ENCODE peak calls at places on chromosomes 5 and 9, in nine cellular contexts. X is ovary; O is CD4-positive, CD25-positive, alpha-beta regulatory T cell; G is cardiac muscle cell; J is heart right ventricle; R is colonic mucosa; D is endodermal cell; C is left ventricle myocardium inferior; Q is IMR-90. T is an unnamed sample.
A peak's percentile ranks its signal among the peaks of the same experiment; 100 is the strongest.

GRCh38 chr9:115058684-115059315 is 59.2 kb downstream of the TNC start:
- DNase-seq in Q (peak; percentile 83), O (no peak), C (no peak), D (no peak), G (peak; percentile 76), R (no peak), J (no peak), X (no peak), T (no peak)

GRCh38 chr9:117365438-117365837 is 49.4 kb downstream of the ASTN2 start:
- DNase-seq in G (no peak), C (no peak), Q (no peak), J (no peak), X (no peak), D (no peak), O (no peak), R (no peak), T (no peak)

GRCh38 chr5:73507062-73507461 is 8.8 kb downstream of the BTF3 start:
- DNase-seq in G (peak; percentile 61), R (no peak), C (no peak), X (no peak), J (no peak), Q (no peak), O (no peak), D (no peak), T (no peak)

GRCh38 chr5:55601209-55601618 is 66.5 kb upstream of the PLPP1 start:
- DNase-seq in D (no peak), Q (peak; percentile 61), O (no peak), G (peak; percentile 79), C (peak; percentile 80), X (peak; percentile 61), J (peak; percentile 90), R (peak; percentile 89), T (peak; percentile 95)

GRCh38 chr9:137129089-137129455 is 9.9 kb upstream of the GRIN1 start:
- DNase-seq in O (no peak), X (no peak), D (peak; percentile 67), R (peak; percentile 33), C (no peak), G (peak; percentile 35), Q (peak; percentile 25), J (no peak), T (no peak)

GRCh38 chr9:20217596-20217995 is 404.7 kb downstream of the MLLT3 start:
- DNase-seq in C (no peak), Q (no peak), X (no peak), D (no peak), G (no peak), R (no peak), O (no peak), J (no peak), T (no peak)

GRCh38 chr9:100428871-100429654 is 2.1 kb downstream of the MSANTD3 start:
- DNase-seq in C (no peak), D (no peak), J (peak; percentile 17), G (peak; percentile 98), R (no peak), X (peak; percentile 38), O (no peak), Q (peak; percentile 100), T (peak; percentile 64)

GRCh38 chr5:124650960-124651662 is 95.3 kb downstream of the ZNF608 start:
- DNase-seq in C (no peak), Q (peak; percentile 84), X (no peak), J (peak; percentile 67), R (no peak), D (no peak), G (peak; percentile 60), O (no peak), T (no peak)

GRCh38 chr9:131528186-131528585 is 2.9 kb downstream of the UCK1 start:
- DNase-seq in C (no peak), X (no peak), D (no peak), R (no peak), J (no peak), G (no peak), O (no peak), Q (no peak), T (no peak)

GRCh38 chr9:72554221-72554641 is 32.8 kb downstream of the TMC1 start:
- DNase-seq in J (no peak), O (no peak), C (no peak), G (peak; percentile 89), Q (peak; percentile 89), R (no peak), X (no peak), D (no peak), T (no peak)

DNA sequence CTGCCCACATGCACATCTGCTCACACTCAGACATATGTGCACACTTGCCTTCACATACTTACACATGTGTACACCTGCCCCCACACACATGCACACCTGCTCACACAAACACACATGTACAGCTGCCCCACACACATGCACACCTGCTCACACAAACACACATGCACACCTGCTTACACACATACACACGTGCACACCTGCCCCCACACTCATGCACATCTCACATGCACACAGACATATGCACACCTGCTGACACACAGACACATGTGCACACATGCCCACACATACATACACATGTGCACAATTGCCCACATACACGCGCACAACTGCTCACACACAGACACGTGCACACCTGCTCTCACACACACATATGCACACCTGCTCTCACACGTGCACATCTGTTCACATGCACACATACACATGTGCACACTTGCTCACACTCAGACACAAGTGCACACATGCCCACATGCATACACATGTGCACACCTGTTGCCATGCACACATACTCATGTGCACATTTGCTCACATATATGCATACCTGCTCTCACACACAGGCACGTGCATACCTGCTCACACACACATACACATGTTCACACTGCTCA is 147.8 kb upstream of the FOXD4L5 start:
- DNase-seq in J (no peak), D (no peak), O (no peak), Q (no peak), R (no peak), C (no peak), X (no peak), G (no peak), T (no peak)
- H3K9me3 ChIP-seq in J (no peaks in the 10 kb centered on the region), D (peaks cover 64% of the 10 kb centered on the region), O (no peaks in the 10 kb centered on the region), Q (peaks cover 21% of the 10 kb centered on the region), R (no peaks in the 10 kb centered on the region), C (no peaks in the 10 kb centered on the region), X (no peaks in the 10 kb centered on the region), G (no peaks in the 10 kb centered on the region), T (no peaks in the 10 kb centered on the region)

DNA sequence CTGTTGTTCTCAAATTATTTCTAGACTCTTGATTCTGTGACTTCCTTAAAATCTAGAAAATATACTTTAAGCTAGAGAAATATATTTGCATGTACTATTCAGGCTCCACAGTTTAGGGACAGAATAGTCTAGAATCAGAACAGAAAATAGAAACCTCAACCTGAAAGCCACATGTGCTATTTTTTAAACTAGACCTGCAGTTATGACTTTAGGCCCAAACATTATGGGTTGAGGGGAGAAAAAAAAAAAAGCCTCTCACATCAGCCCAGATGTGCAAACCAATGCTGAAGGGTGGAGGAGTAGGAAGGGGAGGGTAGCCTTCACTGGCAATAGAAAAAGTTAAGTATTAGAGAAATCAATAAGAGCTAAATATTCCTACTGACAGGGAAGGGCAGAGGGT is 35.7 kb downstream of the ELL2 start:
- DNase-seq in J (no peak), R (no peak), C (no peak), Q (no peak), O (no peak), D (no peak), G (no peak), X (no peak), T (no peak)
- H3K4me1 ChIP-seq in J (no peaks in the 10 kb centered on the region), R (no peaks in the 10 kb centered on the region), C (peaks cover 47% of the 10 kb centered on the region), Q (peaks cover 24% of the 10 kb centered on the region), O (no peaks in the 10 kb centered on the region), D (no peaks in the 10 kb centered on the region), G (peaks cover 26% of the 10 kb centered on the region), X (no peaks in the 10 kb centered on the region), T (peaks cover 22% of the 10 kb centered on the region)

GRCh38 chr5:123091258-123091987 is 2.4 kb downstream of the PRDM6 start:
- DNase-seq in C (no peak), O (no peak), J (no peak), X (no peak), G (no peak), R (no peak), Q (peak; percentile 15), D (no peak), T (no peak)
- H3K4me3 ChIP-seq in C (no peak overlapping the region), O (no peak overlapping the region), J (no peak overlapping the region), X (no peak overlapping the region), G (peak overlapping the region; percentile 69), R (peak overlapping the region; percentile 2), Q (peak overlapping the region; percentile 58), D (no peak overlapping the region), T (no peak overlapping the region)

DNA sequence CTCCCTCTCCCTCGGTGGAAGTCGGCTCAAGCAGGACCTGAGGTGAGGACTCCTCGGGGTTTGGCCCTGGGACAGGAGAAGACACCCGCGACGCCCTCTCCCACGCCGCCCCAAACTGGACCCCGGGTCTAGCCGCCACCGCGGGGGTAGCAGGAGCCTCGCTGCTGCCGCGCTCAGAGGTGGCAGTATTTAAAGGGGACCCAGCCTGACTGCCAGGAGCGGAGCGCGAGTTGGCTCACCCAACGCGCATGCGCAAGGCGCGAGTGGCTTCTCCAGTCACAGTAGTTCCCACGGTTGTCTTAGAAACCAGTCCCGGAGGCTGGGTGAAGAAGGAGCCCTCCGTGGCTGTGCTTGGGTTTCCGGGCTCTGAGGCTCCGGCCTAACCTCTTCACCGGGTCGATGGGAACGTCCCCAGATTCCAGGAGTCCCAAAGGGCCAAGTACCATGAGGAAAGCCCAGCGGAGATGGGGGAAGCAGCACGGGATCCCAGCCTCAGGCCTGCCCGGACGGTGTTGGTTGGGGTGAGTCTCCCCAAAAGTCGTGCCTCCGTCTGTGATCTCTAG is 477.8 kb downstream of the SPATA31A7 start:
- DNase-seq in C (no peak), R (no peak), J (no peak), O (no peak), D (no peak), X (no peak), G (no peak), Q (no peak), T (peak; percentile 50)
- H3K9me3 ChIP-seq in C (no peaks in the 10 kb centered on the region), R (no peaks in the 10 kb centered on the region), J (no peaks in the 10 kb centered on the region), O (no peaks in the 10 kb centered on the region), D (peaks cover 18% of the 10 kb centered on the region), X (no peaks in the 10 kb centered on the region), G (no peaks in the 10 kb centered on the region), Q (peaks cover 26% of the 10 kb centered on the region), T (no peaks in the 10 kb centered on the region)

GRCh38 chr5:30041291-30041690 is 1152.2 kb upstream of the CDH6 start:
- DNase-seq in D (no peak), C (no peak), X (no peak), J (no peak), G (no peak), O (no peak), Q (no peak), R (no peak), T (no peak)

GRCh38 chr5:30040483-30041116 is 1152.9 kb upstream of the CDH6 start:
- DNase-seq in J (no peak), X (no peak), D (peak; percentile 81), Q (peak; percentile 31), O (no peak), R (peak; percentile 20), G (peak; percentile 76), C (no peak), T (no peak)

GRCh38 chr5:30041831-30042385 is 1151.6 kb upstream of the CDH6 start:
- DNase-seq in X (no peak), C (no peak), R (no peak), J (no peak), Q (no peak), D (peak; percentile 42), O (no peak), G (no peak), T (no peak)

GRCh38 chr5:30039379-30039778 is 1154.1 kb upstream of the CDH6 start:
- DNase-seq in Q (no peak), X (no peak), O (no peak), J (no peak), D (no peak), R (no peak), C (no peak), G (no peak), T (no peak)

GRCh38 chr5:30042677-30043076 is 1150.8 kb upstream of the CDH6 start:
- DNase-seq in O (no peak), J (no peak), R (no peak), C (no peak), X (no peak), Q (no peak), G (no peak), D (no peak), T (no peak)
- H3K4me1 ChIP-seq in O (no peaks in the 10 kb centered on the region), J (no peaks in the 10 kb centered on the region), R (no peaks in the 10 kb centered on the region), C (no peaks in the 10 kb centered on the region), X (no peaks in the 10 kb centered on the region), Q (no peaks in the 10 kb centered on the region), G (no peaks in the 10 kb centered on the region), D (no peaks in the 10 kb centered on the region), T (no peaks in the 10 kb centered on the region)

T was measured in right atrium auricular region.